ENCODE peak calls at places on chromosomes 7 and 10, in nine cellular contexts. Q is A549, L is ovary, X is Peyer's patch, P is adrenal gland, M is heart left ventricle, W is lower lobe of right lung, J is astrocyte, A is psoas muscle. K is an unnamed sample.

GRCh38 chr10:114767589-114768393 is 53.8 kb upstream of the FHIP2A start:
- DNase-seq in X (no peak), P (peak; percentile 36), L (peak; percentile 48), W (peak; percentile 65), A (peak; percentile 24), M (peak; percentile 51), J (no peak), Q (peak; percentile 44), K (peak; percentile 18)

GRCh38 chr7:38781991-38782390 is 127.0 kb downstream of the VPS41 start:
- DNase-seq in X (no peak), L (no peak), W (no peak), M (no peak), Q (no peak), J (no peak), A (no peak), P (no peak), K (no peak)

GRCh38 chr10:101859530-101859929 is 15.9 kb upstream of the KCNIP2 start:
- DNase-seq in W (no peak), P (no peak), M (no peak), X (no peak), A (no peak), Q (no peak), J (no peak), L (no peak), K (no peak)

GRCh38 chr7:44673771-44674170 is 67.3 kb downstream of the OGDH start:
- DNase-seq in A (no peak), L (no peak), W (no peak), P (peak; percentile 23), Q (no peak), M (no peak), X (no peak), J (no peak), K (no peak)

GRCh38 chr10:100041620-100042019 is 31.9 kb upstream of the DNMBP start:
- DNase-seq in P (no peak), A (no peak), J (no peak), X (no peak), L (no peak), W (no peak), M (no peak), Q (no peak), K (no peak)

GRCh38 chr10:116877391-116877790 is 28.1 kb downstream of the ENO4 start:
- DNase-seq in J (no peak), W (no peak), X (no peak), Q (no peak), P (no peak), A (no peak), M (no peak), L (no peak), K (no peak)

GRCh38 chr7:154380771-154381170 is 328.6 kb downstream of the DPP6 start:
- DNase-seq in Q (no peak), W (no peak), L (no peak), M (peak; percentile 10), A (no peak), J (no peak), P (no peak), X (no peak), K (no peak)

GRCh38 chr7:39130304-39130703 is 152.6 kb downstream of the POU6F2 start:
- DNase-seq in M (no peak), Q (no peak), W (no peak), L (no peak), A (no peak), P (no peak), X (no peak), J (no peak), K (no peak)

GRCh38 chr7:98287486-98287959 is 6.0 kb downstream of the BRI3 start:
- DNase-seq in J (no peak), Q (no peak), P (no peak), A (no peak), M (no peak), L (no peak), W (peak; percentile 81), X (no peak), K (no peak)

GRCh38 chr7:141073641-141074161 is at the start of gene TMEM178B:
- DNase-seq in Q (no peak), P (peak; percentile 21), X (no peak), J (no peak), M (peak; percentile 7), A (peak; percentile 19), L (no peak), W (no peak), K (peak; percentile 43)

GRCh38 chr10:111295788-111296187 is 219.0 kb downstream of the ADRA2A start:
- DNase-seq in J (no peak), X (no peak), P (no peak), L (no peak), M (no peak), A (no peak), W (no peak), Q (no peak), K (no peak)

GRCh38 chr10:95391164-95391563 is 100.4 kb upstream of the PDLIM1 start:
- DNase-seq in L (no peak), A (no peak), P (no peak), W (no peak), X (no peak), J (no peak), M (no peak), Q (no peak), K (no peak)

GRCh38 chr10:95392711-95393164 is 101.9 kb upstream of the PDLIM1 start:
- DNase-seq in J (no peak), M (no peak), Q (no peak), A (no peak), P (no peak), W (no peak), X (no peak), L (no peak), K (no peak)

GRCh38 chr10:95389982-95390381 is 99.2 kb upstream of the PDLIM1 start:
- DNase-seq in M (no peak), P (no peak), A (no peak), W (no peak), J (no peak), X (no peak), L (no peak), Q (no peak), K (no peak)

GRCh38 chr10:95392250-95392584 is 101.4 kb upstream of the PDLIM1 start:
- DNase-seq in L (no peak), J (no peak), M (no peak), P (no peak), Q (no peak), W (no peak), X (no peak), A (no peak), K (no peak)

GRCh38 chr10:95391570-95392249 is 100.9 kb upstream of the PDLIM1 start:
- DNase-seq in Q (peak; percentile 8), A (no peak), M (no peak), J (peak; percentile 39), P (no peak), X (no peak), W (no peak), L (peak; percentile 32), K (no peak)
- TF ChIP-seq CTCF in Q (no peak), A (no peak), M (no peak), J (no peak), P (no peak), X (no peak), W (no peak), L (no peak), K (no peak)

GRCh38 chr7:262251-262572 is 27.8 kb upstream of the FOXL3 start:
- DNase-seq in M (no peak), J (no peak), P (no peak), L (no peak), Q (no peak), W (peak; percentile 37), X (no peak), A (no peak), K (no peak)

GRCh38 chr7:265998-266850 is 23.7 kb upstream of the FOXL3 start:
- DNase-seq in P (no peak), W (peak; percentile 41), J (no peak), X (no peak), M (no peak), A (peak; percentile 17), L (no peak), Q (no peak), K (no peak)

GRCh38 chr7:266851-267840 is 22.8 kb upstream of the FOXL3 start:
- DNase-seq in A (peak; percentile 30), J (no peak), X (no peak), L (peak; percentile 45), M (no peak), W (peak; percentile 52), P (peak; percentile 55), Q (no peak), K (no peak)

GRCh38 chr7:264541-265191 is 25.3 kb upstream of the FOXL3 start:
- DNase-seq in X (no peak), A (peak; percentile 18), P (no peak), M (no peak), Q (no peak), W (peak; percentile 49), L (no peak), J (no peak), K (peak; percentile 13)

DNA sequence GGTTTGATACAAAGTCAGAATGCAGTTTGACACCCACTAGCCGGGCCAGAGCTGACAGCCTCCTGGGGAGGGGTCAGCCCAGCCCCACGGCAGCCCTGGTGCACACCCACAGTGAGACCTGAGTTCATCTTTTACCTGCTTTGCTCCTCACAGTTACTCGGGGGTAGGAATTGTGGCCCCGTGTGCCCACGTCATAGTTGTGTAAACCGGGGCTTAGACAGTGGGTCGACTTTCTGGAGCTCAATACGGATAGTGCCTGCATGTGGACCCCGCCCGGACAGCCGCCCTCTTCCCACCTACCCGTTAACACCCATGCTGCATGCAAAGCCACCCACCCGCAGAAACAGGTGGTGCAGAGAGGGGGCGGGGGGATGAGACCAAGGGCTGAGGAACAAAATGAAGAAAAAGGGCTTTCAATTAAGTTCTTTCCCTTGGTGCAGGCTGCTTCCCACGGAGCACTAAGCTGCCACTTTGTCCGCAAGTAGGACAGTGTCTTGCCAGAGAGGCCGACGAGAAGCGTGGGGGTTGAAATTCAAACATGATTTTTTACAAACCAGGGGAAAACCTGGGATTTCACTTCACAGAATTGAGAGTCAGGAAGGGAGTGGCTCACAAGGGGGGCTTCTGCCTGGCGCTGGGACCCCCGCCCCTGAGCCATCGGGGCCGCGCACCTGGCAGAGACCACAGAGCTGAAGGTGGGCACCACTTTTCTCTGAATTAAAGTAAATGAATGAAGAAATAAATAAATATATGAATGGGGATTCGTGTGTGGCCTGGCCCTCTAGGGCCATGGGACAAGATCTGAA is 24.6 kb upstream of the FOXL3 start:
- DNase-seq in L (no peak), M (no peak), Q (no peak), A (peak; percentile 12), J (no peak), P (no peak), W (peak; percentile 39), X (no peak), K (peak; percentile 34)
- H3K27ac ChIP-seq in L (no peak overlapping the region), M (no peak overlapping the region), Q (no peak overlapping the region), A (no peak overlapping the region), J (no peak overlapping the region), P (no peak overlapping the region), W (no peak overlapping the region), X (no peak overlapping the region), K (no peak overlapping the region)

DNA sequence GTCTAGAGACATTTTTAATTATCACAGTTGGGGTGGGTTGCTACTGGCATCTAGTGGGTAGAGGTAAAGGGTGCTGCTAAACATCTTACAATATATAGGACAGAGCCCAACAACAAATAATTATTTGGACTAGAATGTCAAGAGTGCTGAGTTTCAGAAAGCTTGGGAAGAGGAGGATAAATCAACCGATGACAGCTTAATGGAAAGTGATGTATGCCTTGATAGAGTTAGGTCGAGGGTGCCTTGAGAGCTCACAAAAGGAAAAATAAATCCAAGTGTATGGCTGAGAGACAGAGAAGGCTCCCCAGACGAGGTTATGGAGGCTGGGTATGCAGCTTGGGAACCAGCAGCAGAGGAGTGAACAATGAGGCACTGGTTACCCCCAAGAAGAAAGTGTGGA is 211.1 kb downstream of the HDAC9 start:
- DNase-seq in J (no peak), W (no peak), M (no peak), Q (no peak), X (no peak), L (no peak), P (no peak), A (no peak), K (no peak)
- TF ChIP-seq CTCF in J (no peak), W (no peak), M (no peak), Q (no peak), X (no peak), L (no peak), P (no peak), A (no peak), K (no peak)

GRCh38 chr7:122652851-122653250 is 46.1 kb downstream of the RNF133 start:
- DNase-seq in X (no peak), Q (no peak), W (peak; percentile 46), P (no peak), J (no peak), L (no peak), A (no peak), M (no peak), K (no peak)
- H3K27ac ChIP-seq in X (no peak overlapping the region), Q (no peak overlapping the region), W (no peak overlapping the region), P (no peak overlapping the region), J (no peak overlapping the region), L (no peak overlapping the region), A (no peak overlapping the region), M (no peak overlapping the region), K (no peak overlapping the region)

K was measured in dorsolateral prefrontal cortex.